ENCODE peak calls at places on chromosomes 7 and 10, in nine cellular contexts. G, M, X, V, I, R, N, E and B are unnamed samples.

GRCh38 chr10:82161264-82161663 is 286.3 kb downstream of the NRG3 start:
- DNase-seq in M (no peak), X (no peak), E (no peak), V (no peak), I (no peak), G (no peak), N (no peak), R (no peak), B (no peak)

GRCh38 chr10:4725917-4726606 is 99.9 kb upstream of the AKR1E2 start:
- DNase-seq in E (peak), M (no peak), I (no peak), G (no peak), R (no peak), X (no peak), N (no peak), V (no peak), B (peak)

GRCh38 chr7:5248201-5248885 is 34.4 kb upstream of the SLC29A4 start:
- DNase-seq in N (no peak), I (no peak), G (peak), M (no peak), E (no peak), V (no peak), R (no peak), X (no peak), B (no peak)

GRCh38 chr7:105875505-105875904 is 894 bp downstream of the ATXN7L1 start:
- DNase-seq in N (no peak), M (no peak), E (no peak), I (no peak), R (no peak), G (no peak), X (no peak), V (no peak), B (no peak)

GRCh38 chr10:110567201-110568054 is at the start of gene SMC3:
- DNase-seq in N (peak), M (peak), X (peak), I (peak), R (peak), E (peak), G (peak), V (peak), B (peak)

GRCh38 chr10:112184052-112184371 is 447 bp upstream of the GPAM start:
- DNase-seq in N (no peak), M (no peak), E (no peak), V (no peak), R (no peak), I (no peak), G (no peak), X (no peak), B (no peak)

GRCh38 chr10:37816290-37816689 is 41.1 kb downstream of the ZNF248 start:
- DNase-seq in R (no peak), G (no peak), M (no peak), N (no peak), V (no peak), E (no peak), X (no peak), I (no peak), B (no peak)

GRCh38 chr7:121960678-121961461 is 87.9 kb downstream of the PTPRZ1 start:
- DNase-seq in X (peak), N (no peak), R (no peak), M (no peak), V (no peak), I (no peak), G (no peak), E (peak), B (peak)

GRCh38 chr10:60524541-60524940 is 134.9 kb upstream of the ANK3 start:
- DNase-seq in X (no peak), N (no peak), E (peak), G (no peak), V (no peak), R (no peak), I (no peak), M (no peak), B (peak)

GRCh38 chr7:74174606-74175082 is 488 bp downstream of the EIF4H start:
- DNase-seq in N (peak), G (peak), M (peak), I (peak), R (peak), V (peak), E (no peak), X (peak), B (peak)

GRCh38 chr7:129569811-129570215 is 41.7 kb upstream of the NRF1 start:
- DNase-seq in M (peak), I (no peak), N (no peak), G (peak), V (no peak), X (no peak), E (peak), R (no peak), B (peak)

GRCh38 chr7:42125321-42125720 is 111.7 kb downstream of the GLI3 start:
- DNase-seq in R (no peak), G (no peak), N (no peak), M (no peak), I (no peak), V (no peak), X (no peak), E (no peak), B (no peak)

GRCh38 chr7:47460251-47460989 is 121.5 kb downstream of the TNS3 start:
- DNase-seq in R (no peak), N (no peak), M (no peak), V (no peak), G (peak), X (no peak), E (no peak), I (no peak), B (no peak)

GRCh38 chr7:22732556-22733126 is 5.6 kb downstream of the IL6 start:
- DNase-seq in R (no peak), E (no peak), I (no peak), V (no peak), N (no peak), G (no peak), M (no peak), X (no peak), B (peak)

GRCh38 chr10:3906511-3907111 is 121.6 kb upstream of the KLF6 start:
- DNase-seq in N (no peak), I (no peak), E (peak), R (no peak), M (no peak), G (peak), X (no peak), V (peak), B (no peak)

GRCh38 chr10:58104419-58104818 is 163.3 kb downstream of the IPMK start:
- DNase-seq in G (no peak), N (no peak), E (no peak), V (no peak), R (no peak), I (no peak), M (no peak), X (no peak), B (no peak)

GRCh38 chr10:91096263-91096662 is 124.2 kb upstream of the PCGF5 start:
- DNase-seq in E (no peak), X (no peak), M (no peak), I (no peak), G (no peak), R (no peak), V (no peak), N (no peak), B (no peak)
- TF ChIP-seq CTCF in E (no peak), X (no peak), M (no peak), I (no peak), G (no peak), R (no peak), V (no peak), N (no peak), B (no peak)

DNA sequence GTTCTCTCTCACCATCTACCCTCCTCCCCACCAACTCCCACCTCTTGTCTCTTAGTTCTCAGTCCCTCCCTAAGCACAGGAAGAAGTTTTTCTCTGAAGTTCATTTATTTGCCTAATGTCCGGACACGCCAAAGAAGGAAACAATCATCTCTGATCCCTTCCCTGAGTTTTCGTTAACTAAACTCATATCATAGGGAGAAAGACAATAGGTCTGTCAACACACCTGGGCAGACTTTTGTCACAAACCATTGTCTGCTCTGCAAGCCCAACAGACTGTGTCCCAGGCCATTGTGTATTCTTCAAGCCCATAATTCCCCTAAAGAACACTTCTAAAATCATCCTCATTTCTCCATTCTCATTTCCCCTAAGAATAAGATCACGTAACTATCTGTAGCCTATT is 691.0 kb upstream of the MBL2 start:
- DNase-seq in M (no peak), I (no peak), G (no peak), X (no peak), V (no peak), E (no peak), N (no peak), R (no peak), B (no peak)
- H3K27ac ChIP-seq in M (no peak), I (no peak), G (no peak), X (peak), V (no peak), E (no peak), N (no peak), R (no peak), B (no peak)

GRCh38 chr10:32142646-32143045 is 86.4 kb upstream of the KIF5B start:
- DNase-seq in E (no peak), I (no peak), G (no peak), V (no peak), N (no peak), X (no peak), R (no peak), M (no peak), B (peak)

GRCh38 chr10:32140403-32140802 is 84.2 kb upstream of the KIF5B start:
- DNase-seq in R (no peak), G (no peak), I (no peak), M (no peak), N (no peak), E (no peak), V (no peak), X (no peak), B (no peak)

GRCh38 chr10:32143302-32143847 is 87.2 kb upstream of the KIF5B start:
- DNase-seq in N (no peak), G (no peak), M (no peak), E (no peak), I (no peak), V (no peak), X (no peak), R (no peak), B (peak)

GRCh38 chr10:32141018-32141807 is 85.0 kb upstream of the KIF5B start:
- DNase-seq in R (peak), M (peak), V (no peak), X (no peak), E (no peak), I (no peak), G (peak), N (peak), B (peak)

GRCh38 chr10:32139223-32140073 is 83.2 kb upstream of the KIF5B start:
- DNase-seq in V (peak), G (peak), M (peak), I (peak), R (peak), X (peak), N (peak), E (peak), B (peak)
- TF ChIP-seq CTCF in V (no peak), G (no peak), M (no peak), I (no peak), R (no peak), X (no peak), N (no peak), E (peak), B (peak)

GRCh38 chr10:79319372-79319771 is 27.9 kb upstream of the PPIF start:
- DNase-seq in N (no peak), I (no peak), X (no peak), G (no peak), R (no peak), E (no peak), V (no peak), M (no peak), B (no peak)
- H3K27ac ChIP-seq in N (no peak), I (no peak), X (no peak), G (no peak), R (no peak), E (no peak), V (no peak), M (no peak), B (no peak)

DNA sequence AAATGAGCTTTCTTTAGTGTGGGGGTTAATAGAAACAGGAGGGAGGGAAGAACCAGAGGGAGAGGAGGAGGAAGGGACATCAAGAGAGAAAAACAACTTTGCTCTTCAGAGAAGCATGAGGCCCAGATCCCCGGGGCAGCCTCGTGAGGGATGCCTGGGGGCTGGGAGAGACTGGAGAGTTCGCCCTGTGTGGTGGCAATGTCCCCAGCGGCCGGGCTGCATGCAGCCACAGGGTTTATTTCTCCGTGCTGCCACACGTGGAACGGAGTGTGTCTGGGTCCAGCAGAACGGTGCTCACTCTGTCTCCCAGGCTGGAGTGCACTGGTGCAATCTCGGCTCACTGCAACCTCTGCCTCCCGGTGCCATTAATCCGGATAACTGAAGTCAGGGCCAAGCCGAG is 257.6 kb downstream of the ACTR3B start:
- DNase-seq in M (no peak), V (no peak), E (no peak), N (no peak), I (no peak), X (no peak), G (no peak), R (no peak), B (no peak)
- TF ChIP-seq CTCF in M (no peak), V (no peak), E (no peak), N (no peak), I (no peak), X (no peak), G (no peak), R (no peak), B (no peak)

GRCh38 chr7:2405201-2405600 is 1.8 kb downstream of the CHST12 start:
- DNase-seq in M (no peak), R (no peak), N (no peak), E (no peak), V (no peak), G (no peak), X (no peak), I (no peak), B (no peak)
- H3K27ac ChIP-seq in M (peak), R (no peak), N (no peak), E (no peak), V (no peak), G (peak), X (no peak), I (no peak), B (no peak)

GRCh38 chr10:130045801-130046321 is 64.8 kb downstream of the C10orf143 start:
- DNase-seq in X (no peak), N (no peak), R (no peak), I (no peak), M (no peak), G (no peak), E (no peak), V (no peak), B (no peak)

GRCh38 chr10:130044067-130045061 is 66.3 kb downstream of the C10orf143 start:
- DNase-seq in G (no peak), N (no peak), M (no peak), X (no peak), I (no peak), R (no peak), V (no peak), E (no peak), B (no peak)

GRCh38 chr10:130046591-130046990 is 64.0 kb downstream of the C10orf143 start:
- DNase-seq in N (no peak), G (no peak), R (no peak), E (no peak), M (no peak), V (no peak), X (no peak), I (no peak), B (no peak)

GRCh38 chr10:130043491-130043890 is 67.1 kb downstream of the C10orf143 start:
- DNase-seq in X (no peak), E (no peak), V (no peak), M (no peak), R (no peak), I (no peak), N (no peak), G (no peak), B (no peak)

GRCh38 chr10:130045091-130045652 is 65.5 kb downstream of the C10orf143 start:
- DNase-seq in G (no peak), M (no peak), I (no peak), R (no peak), E (no peak), V (no peak), X (peak), N (no peak), B (no peak)
- TF ChIP-seq CTCF in G (no peak), M (no peak), I (no peak), R (no peak), E (no peak), V (no peak), X (peak), N (no peak), B (peak)

DNA sequence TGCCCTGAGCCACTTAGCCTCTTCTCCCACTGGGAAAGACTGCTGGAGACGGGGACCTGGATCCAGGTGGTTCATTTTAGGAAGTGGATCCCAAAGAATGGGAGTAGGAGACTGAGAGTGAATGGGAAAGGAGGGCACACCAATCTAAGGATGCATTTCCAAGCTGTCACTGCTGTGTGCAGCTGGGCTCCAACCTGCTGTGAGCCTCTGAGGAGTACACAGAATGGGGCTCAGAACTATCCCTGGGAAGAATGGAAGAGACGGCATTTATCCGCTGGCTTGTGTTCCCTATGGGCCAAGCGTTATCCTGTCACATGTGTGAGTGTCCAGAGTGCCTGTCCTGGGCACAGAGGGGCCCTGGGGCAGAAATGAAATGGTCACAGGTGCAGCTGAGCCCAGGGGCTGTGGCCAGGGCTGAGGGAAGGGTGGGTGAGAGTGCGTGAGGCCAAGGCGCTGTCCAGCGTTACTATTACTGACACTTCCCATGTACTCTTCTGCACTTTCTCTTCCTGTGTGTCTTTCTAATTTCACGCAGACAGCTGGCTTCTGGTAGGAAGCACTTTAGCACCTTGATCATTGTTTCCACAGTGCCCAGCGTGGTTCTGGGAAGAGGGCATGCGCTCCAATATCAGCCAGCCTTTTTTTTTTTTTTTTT is 35.4 kb upstream of the PODXL start:
- DNase-seq in I (no peak), V (no peak), M (no peak), X (no peak), G (no peak), R (no peak), N (no peak), E (no peak), B (no peak)
- H3K27ac ChIP-seq in I (no peak), V (no peak), M (no peak), X (no peak), G (no peak), R (no peak), N (no peak), E (no peak), B (no peak)

GRCh38 chr7:31054608-31055273 is 2.6 kb downstream of the ADCYAP1R1 start:
- DNase-seq in X (no peak), V (no peak), E (no peak), M (no peak), I (no peak), N (no peak), R (no peak), G (no peak), B (no peak)

GRCh38 chr7:31053986-31054385 is 1.9 kb downstream of the ADCYAP1R1 start:
- DNase-seq in R (no peak), N (no peak), V (no peak), I (no peak), E (no peak), X (no peak), G (no peak), M (no peak), B (no peak)

GRCh38 chr7:31052841-31053601 is 913 bp downstream of the ADCYAP1R1 start:
- DNase-seq in R (no peak), G (no peak), E (no peak), N (no peak), I (no peak), V (no peak), M (no peak), X (no peak), B (no peak)

GRCh38 chr7:31051598-31052503 is at the start of gene ADCYAP1R1:
- DNase-seq in I (peak), V (no peak), X (peak), G (no peak), M (no peak), R (no peak), E (no peak), N (no peak), B (no peak)

DNA sequence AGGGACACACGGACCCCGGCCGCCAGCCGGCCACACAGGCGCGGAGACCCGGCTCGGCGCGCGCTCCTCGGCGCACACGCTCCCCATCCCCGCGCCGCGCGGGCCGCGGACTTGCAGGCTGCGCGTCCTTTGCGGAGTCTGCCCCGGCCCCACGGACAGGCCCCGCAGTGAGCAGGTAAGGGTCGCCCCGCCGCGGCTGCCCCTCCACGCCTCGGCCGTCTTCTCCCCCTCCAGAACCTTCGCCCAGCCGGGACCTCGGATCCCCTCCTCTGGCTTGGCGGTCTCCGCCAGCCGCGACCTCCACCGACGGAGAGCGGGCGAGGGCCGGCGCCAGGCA is 364 bp downstream of the ADCYAP1R1 start:
- DNase-seq in X (no peak), R (no peak), E (no peak), M (no peak), I (no peak), V (no peak), N (no peak), G (no peak), B (no peak)
- TF ChIP-seq CTCF in X (no peak), R (no peak), E (no peak), M (no peak), I (no peak), V (no peak), N (no peak), G (no peak), B (no peak)